ENCODE peak calls at places on chromosomes 2 and 18, in nine cellular contexts. X is endothelial cell, O is sigmoid colon, H is lower leg skin, Q is OCI-LY7, S is AG10803, N is GM13976, V is breast epithelium, M is SK-N-SH. L is an unnamed sample.

GRCh38 chr2:210199854-210200253 is 25.4 kb downstream of the ACADL start:
- DNase-seq in X (no peak), O (no peak), H (no peak), Q (no peak), S (no peak), N (no peak), V (no peak), M (no peak), L (no peak)

GRCh38 chr2:16661936-16662335 is 3.7 kb downstream of the CYRIA start:
- DNase-seq in X (no peak), O (no peak), H (no peak), Q (no peak), S (no peak), N (no peak), V (no peak), M (no peak), L (no peak)

GRCh38 chr18:21997207-21998143 is 171.9 kb upstream of the GATA6 start:
- DNase-seq in X (peak; percentile 20), O (no peak), H (peak; percentile 53), Q (peak; percentile 49), S (peak; percentile 50), N (peak; percentile 71), V (no peak), M (peak; percentile 53), L (no peak)

GRCh38 chr2:101223814-101224231 is 28.9 kb upstream of the CNOT11 start:
- DNase-seq in X (no peak), O (no peak), H (no peak), Q (peak; percentile 95), S (peak; percentile 76), N (peak; percentile 30), V (no peak), M (no peak), L (peak; percentile 28)

GRCh38 chr2:191836853-191837769 is 9.8 kb downstream of the CAVIN2 start:
- DNase-seq in X (no peak), O (no peak), H (no peak), Q (no peak), S (no peak), N (no peak), V (no peak), M (no peak), L (no peak)

GRCh38 chr2:162252147-162252546 is 8.9 kb upstream of the FAP start:
- DNase-seq in X (no peak), O (no peak), H (no peak), Q (no peak), S (no peak), N (no peak), V (no peak), M (no peak), L (no peak)

GRCh38 chr18:12628706-12629702 is 28.9 kb downstream of the SPIRE1 start:
- DNase-seq in X (no peak), O (no peak), H (no peak), Q (no peak), S (peak; percentile 62), N (no peak), V (no peak), M (no peak), L (no peak)

GRCh38 chr18:32040936-32041335 is 22.3 kb downstream of the RNF125 start:
- DNase-seq in X (no peak), O (no peak), H (no peak), Q (no peak), S (no peak), N (no peak), V (no peak), M (no peak), L (no peak)

GRCh38 chr2:128363991-128364390 is 45.3 kb upstream of the HS6ST1 start:
- DNase-seq in X (no peak), O (no peak), H (no peak), Q (no peak), S (no peak), N (no peak), V (no peak), M (peak; percentile 64), L (no peak)

GRCh38 chr2:28496781-28497180 is 921 bp downstream of the PLB1 start:
- DNase-seq in X (no peak), O (no peak), H (peak; percentile 49), Q (no peak), S (no peak), N (no peak), V (no peak), M (no peak), L (no peak)

GRCh38 chr2:235659767-235660322 is 166.0 kb downstream of the AGAP1 start:
- DNase-seq in X (no peak), O (no peak), H (peak; percentile 93), Q (no peak), S (peak; percentile 88), N (no peak), V (no peak), M (no peak), L (no peak)

GRCh38 chr2:235238537-235238936 is 255.3 kb upstream of the AGAP1 start:
- DNase-seq in X (no peak), O (peak; percentile 75), H (no peak), Q (no peak), S (peak; percentile 95), N (no peak), V (no peak), M (peak; percentile 64), L (no peak)

GRCh38 chr2:190891370-190891769 is 10.7 kb downstream of the GLS start:
- DNase-seq in X (no peak), O (no peak), H (no peak), Q (peak; percentile 30), S (no peak), N (peak; percentile 27), V (no peak), M (no peak), L (no peak)

GRCh38 chr18:45957100-45957499 is 10.0 kb downstream of the EPG5 start:
- DNase-seq in X (no peak), O (no peak), H (no peak), Q (no peak), S (peak; percentile 78), N (no peak), V (no peak), M (no peak), L (no peak)

DNA sequence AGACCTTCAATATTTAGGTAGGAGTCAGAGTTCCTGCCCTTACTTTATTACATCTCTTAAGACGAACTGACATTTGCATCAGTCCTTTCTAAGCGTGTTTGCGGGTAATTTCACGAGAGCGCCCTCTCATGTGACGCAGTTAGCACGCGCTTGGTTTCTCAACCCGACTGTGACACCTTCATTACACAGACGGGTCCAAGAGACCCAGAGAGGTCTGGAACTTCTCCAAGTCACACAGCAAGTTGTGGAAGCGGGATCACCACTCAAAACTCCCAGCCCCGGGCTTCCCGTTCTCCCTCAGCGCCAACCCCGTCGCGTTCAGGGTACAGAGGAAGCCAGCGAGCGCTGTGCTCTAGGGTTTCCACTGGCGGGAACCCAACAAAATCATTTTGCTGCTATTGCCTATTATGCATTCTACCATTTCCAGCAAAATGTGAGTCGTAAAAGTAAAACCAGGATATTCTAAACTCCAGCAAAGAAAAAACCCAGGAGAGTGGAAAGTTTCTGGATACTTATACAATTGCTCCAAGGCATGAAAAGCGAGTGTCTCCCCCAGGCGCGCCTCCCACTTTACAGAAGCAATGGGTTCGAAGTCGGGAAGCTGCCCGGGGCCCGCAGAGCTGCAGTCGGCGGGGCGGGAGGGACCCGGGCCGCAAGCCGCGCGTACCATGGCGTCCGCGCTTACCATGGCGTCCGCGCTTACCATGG is 583 bp downstream of the ENOSF1 start:
- DNase-seq in X (peak; percentile 33), O (peak; percentile 95), H (peak; percentile 96), Q (peak; percentile 68), S (peak; percentile 90), N (peak; percentile 73), V (peak; percentile 55), M (peak; percentile 58), L (peak; percentile 33)
- TF ChIP-seq CTCF in X (no peak), O (no peak), H (no peak), Q (peak; percentile 44), S (peak; percentile 13), N (peak; percentile 16), V (no peak), M (peak; percentile 36), L (no peak)

DNA sequence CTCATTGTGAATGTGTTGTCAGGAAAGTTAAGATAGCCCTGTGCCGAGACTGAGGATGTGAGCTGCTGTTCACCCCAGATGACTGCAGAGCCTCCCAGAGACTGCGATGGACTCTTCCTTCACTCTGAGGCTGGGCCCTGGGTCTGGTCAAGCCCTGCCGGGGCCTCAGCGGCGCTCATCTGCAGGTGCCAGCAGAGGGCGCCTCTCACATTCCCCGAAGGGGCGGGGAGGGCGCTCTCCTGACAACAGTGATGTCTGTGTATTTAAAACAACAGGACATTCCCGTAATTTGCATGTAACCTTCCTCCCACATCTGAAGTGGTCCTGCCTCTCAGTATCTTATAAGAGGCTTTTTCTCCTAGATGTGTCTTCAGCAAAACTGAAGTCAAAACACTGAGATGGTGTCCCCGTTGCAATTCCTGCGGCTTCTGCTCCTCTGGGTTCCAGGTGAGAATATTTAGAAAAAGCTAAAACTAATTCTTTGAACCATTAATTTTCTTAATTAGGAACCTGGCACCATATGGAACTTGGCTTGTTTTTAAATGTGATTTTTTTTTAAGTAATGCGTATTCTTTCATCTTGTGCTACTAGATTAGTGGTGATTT is 1377.9 kb downstream of the RPIA start:
- DNase-seq in X (peak; percentile 54), O (no peak), H (no peak), Q (peak; percentile 76), S (peak; percentile 33), N (peak; percentile 52), V (no peak), M (peak; percentile 55), L (peak; percentile 34)
- TF ChIP-seq CTCF in X (peak; percentile 10), O (no peak), H (no peak), Q (peak; percentile 99), S (peak; percentile 53), N (peak; percentile 52), V (no peak), M (peak; percentile 77), L (no peak)

DNA sequence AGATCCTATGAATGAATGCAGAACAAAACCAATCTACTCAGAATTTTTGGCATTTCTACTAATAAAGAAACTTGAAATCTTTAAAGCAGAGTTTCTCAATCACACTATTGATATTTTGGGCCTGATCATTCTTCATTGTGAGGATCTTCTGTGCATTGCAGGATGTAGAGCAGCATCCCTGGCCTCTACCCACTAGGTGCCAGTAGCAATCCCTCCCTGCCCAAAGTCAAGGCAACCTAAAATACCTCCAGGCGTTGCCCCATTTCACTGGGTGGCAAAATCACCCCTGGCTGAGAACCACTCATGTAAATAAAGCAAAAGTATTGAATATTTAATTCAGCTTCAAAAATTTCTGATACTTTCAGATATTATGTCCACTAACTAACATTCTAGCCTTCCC is 213.0 kb downstream of the SP3 start:
- DNase-seq in X (no peak), O (no peak), H (no peak), Q (peak; percentile 53), S (peak; percentile 15), N (no peak), V (no peak), M (peak; percentile 11), L (no peak)
- TF ChIP-seq CTCF in X (no peak), O (no peak), H (no peak), Q (peak; percentile 74), S (peak; percentile 54), N (peak; percentile 13), V (no peak), M (peak; percentile 39), L (no peak)

DNA sequence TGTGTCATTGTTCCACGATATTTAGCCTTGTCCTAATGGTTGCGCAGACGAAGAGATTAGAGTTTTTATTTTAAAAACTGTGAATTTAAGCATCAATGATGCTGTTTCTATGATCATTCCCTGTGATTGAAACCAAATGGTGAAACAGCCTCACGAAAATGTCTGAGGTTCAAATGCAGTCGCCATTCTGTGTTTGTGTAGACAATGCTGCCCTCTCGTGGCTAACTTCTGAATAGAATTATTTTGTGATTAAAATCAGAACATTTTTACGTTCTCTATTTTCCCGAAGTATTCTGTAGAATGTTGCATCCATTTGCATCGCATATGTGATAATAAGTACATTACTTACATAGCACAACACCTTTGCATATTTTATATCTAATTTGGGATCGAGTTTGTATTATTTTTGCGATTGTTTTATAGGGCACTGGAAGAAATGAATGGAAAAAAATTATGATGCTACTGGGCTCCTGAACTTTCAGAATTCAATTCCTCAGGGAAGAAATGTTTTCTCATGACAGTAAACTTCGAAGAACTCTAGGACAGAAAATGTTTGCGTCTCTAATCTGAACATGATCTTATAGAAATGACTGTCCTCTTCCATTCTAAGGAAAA is 54.8 kb upstream of the CREB1 start:
- DNase-seq in X (peak; percentile 59), O (no peak), H (no peak), Q (peak; percentile 57), S (peak; percentile 72), N (peak; percentile 36), V (no peak), M (peak; percentile 44), L (no peak)
- TF ChIP-seq CTCF in X (peak; percentile 97), O (peak; percentile 75), H (peak; percentile 25), Q (peak; percentile 95), S (peak; percentile 60), N (peak; percentile 59), V (peak; percentile 85), M (peak; percentile 80), L (peak; percentile 30)

L was measured in activated B cell treated with CpG ODN at 0.5 μM for 24 hours.